ENCODE peak calls at places on chromosomes 2 and 18, in ten cellular contexts. I, E, X, L, W, D, S, M, P and R are unnamed samples.

GRCh38 chr2:151238527-151239487 is 22.9 kb downstream of the RBM43 start:
- DNase-seq in I (peak), E (peak), X (peak), L (no peak), W (peak), D (peak), S (peak), M (peak), P (peak), R (peak)

GRCh38 chr2:171952276-171952675 is 30.0 kb downstream of the HAT1 start:
- DNase-seq in I (no peak), E (no peak), X (no peak), L (no peak), W (no peak), D (no peak), S (no peak), M (no peak), P (no peak), R (no peak)

GRCh38 chr2:241559489-241560180 is 1.1 kb downstream of the BOK start:
- DNase-seq in I (no peak), E (no peak), X (peak), L (no peak), W (no peak), D (no peak), S (peak), M (peak), P (no peak), R (no peak)

GRCh38 chr2:26649322-26649721 is 8.2 kb upstream of the CIB4 start:
- DNase-seq in I (no peak), E (no peak), X (peak), L (no peak), W (peak), D (no peak), S (no peak), M (no peak), P (no peak), R (peak)

GRCh38 chr2:163401481-163401880 is 334.3 kb downstream of the FIGN start:
- DNase-seq in I (no peak), E (no peak), X (no peak), L (no peak), W (no peak), D (no peak), S (peak), M (peak), P (no peak), R (no peak)

GRCh38 chr2:54471221-54471711 is 15.1 kb downstream of the SPTBN1 start:
- DNase-seq in I (no peak), E (peak), X (no peak), L (peak), W (peak), D (peak), S (peak), M (peak), P (peak), R (no peak)

GRCh38 chr2:120354935-120355845 is 9.3 kb downstream of the INHBB start:
- DNase-seq in I (no peak), E (no peak), X (no peak), L (no peak), W (no peak), D (no peak), S (no peak), M (no peak), P (no peak), R (no peak)

GRCh38 chr2:106053116-106053515 is 141.0 kb downstream of the UXS1 start:
- DNase-seq in I (no peak), E (no peak), X (no peak), L (peak), W (no peak), D (no peak), S (peak), M (peak), P (no peak), R (no peak)

GRCh38 chr2:4673025-4673489 is 969.7 kb downstream of the DCDC2C start:
- DNase-seq in I (no peak), E (no peak), X (no peak), L (no peak), W (peak), D (no peak), S (no peak), M (no peak), P (no peak), R (no peak)

GRCh38 chr2:219165058-219165930 is 4.5 kb downstream of the SLC23A3 start:
- DNase-seq in I (no peak), E (no peak), X (no peak), L (no peak), W (no peak), D (no peak), S (no peak), M (no peak), P (no peak), R (no peak)

GRCh38 chr2:209114588-209114987 is 309.3 kb upstream of the MAP2 start:
- DNase-seq in I (no peak), E (no peak), X (no peak), L (no peak), W (no peak), D (no peak), S (no peak), M (no peak), P (no peak), R (no peak)

GRCh38 chr2:121066526-121066925 is 218.5 kb downstream of the TFCP2L1 start:
- DNase-seq in I (no peak), E (no peak), X (peak), L (no peak), W (no peak), D (no peak), S (no peak), M (no peak), P (no peak), R (no peak)

GRCh38 chr2:216011320-216011849 is 2.0 kb downstream of the MREG start:
- DNase-seq in I (no peak), E (no peak), X (no peak), L (no peak), W (no peak), D (no peak), S (no peak), M (no peak), P (no peak), R (no peak)

GRCh38 chr2:63692002-63692606 is 103.3 kb downstream of the MDH1 start:
- DNase-seq in I (no peak), E (peak), X (no peak), L (peak), W (peak), D (peak), S (peak), M (peak), P (no peak), R (no peak)

GRCh38 chr2:72985136-72985535 is 67.8 kb downstream of the EMX1 start:
- DNase-seq in I (peak), E (no peak), X (no peak), L (no peak), W (no peak), D (no peak), S (no peak), M (no peak), P (no peak), R (no peak)

GRCh38 chr2:66478729-66479316 is 43.9 kb downstream of the MEIS1 start:
- DNase-seq in I (no peak), E (no peak), X (no peak), L (no peak), W (no peak), D (no peak), S (no peak), M (no peak), P (no peak), R (no peak)

GRCh38 chr18:12373032-12373770 is 3.8 kb downstream of the AFG3L2 start:
- DNase-seq in I (no peak), E (no peak), X (no peak), L (no peak), W (no peak), D (no peak), S (no peak), M (peak), P (no peak), R (no peak)

GRCh38 chr18:31373641-31374040 is 2.9 kb upstream of the DSG4 start:
- DNase-seq in I (no peak), E (no peak), X (no peak), L (no peak), W (no peak), D (no peak), S (no peak), M (no peak), P (no peak), R (no peak)

GRCh38 chr2:6442252-6442651 is 423.5 kb downstream of the CMPK2 start:
- DNase-seq in I (no peak), E (no peak), X (no peak), L (no peak), W (no peak), D (peak), S (no peak), M (no peak), P (no peak), R (no peak)

DNA sequence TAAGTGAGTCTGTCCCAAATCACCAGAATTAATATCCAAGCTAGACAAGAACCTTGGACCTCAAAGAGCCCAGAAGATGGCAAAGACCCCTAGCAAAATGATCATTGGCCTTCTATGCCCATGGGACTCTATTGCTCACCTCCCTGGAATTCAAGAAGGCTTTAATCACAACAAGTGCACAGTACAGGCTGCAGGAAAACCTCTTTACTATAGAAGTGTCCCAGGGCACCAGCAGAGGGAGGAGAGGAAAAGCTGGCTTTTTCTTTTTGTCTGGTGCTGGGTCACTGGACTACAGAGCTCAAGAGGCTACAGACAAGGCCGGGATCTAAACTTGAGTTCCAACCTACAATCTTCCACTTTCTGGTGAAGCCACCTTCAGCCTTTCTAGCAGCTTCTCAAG is 88.3 kb upstream of the PPP1CB start:
- DNase-seq in I (no peak), E (no peak), X (no peak), L (no peak), W (no peak), D (no peak), S (peak), M (peak), P (no peak), R (no peak)
- TF ChIP-seq CTCF in I (peak), E (no peak), X (peak), L (peak), W (peak), D (no peak), S (peak), M (peak), P (no peak), R (peak)

GRCh38 chr2:195659114-195659513 is 2.1 kb downstream of the SLC39A10 start:
- DNase-seq in I (no peak), E (no peak), X (no peak), L (no peak), W (no peak), D (peak), S (peak), M (peak), P (no peak), R (no peak)

GRCh38 chr2:195658541-195658890 is 1.5 kb downstream of the SLC39A10 start:
- DNase-seq in I (no peak), E (no peak), X (no peak), L (peak), W (peak), D (no peak), S (peak), M (peak), P (no peak), R (no peak)

GRCh38 chr2:195656131-195656858 is 731 bp upstream of the SLC39A10 start:
- DNase-seq in I (no peak), E (no peak), X (no peak), L (no peak), W (no peak), D (no peak), S (no peak), M (no peak), P (no peak), R (no peak)

GRCh38 chr2:195657634-195658540 is 861 bp downstream of the SLC39A10 start:
- DNase-seq in I (peak), E (peak), X (peak), L (peak), W (peak), D (peak), S (peak), M (peak), P (no peak), R (peak)

DNA sequence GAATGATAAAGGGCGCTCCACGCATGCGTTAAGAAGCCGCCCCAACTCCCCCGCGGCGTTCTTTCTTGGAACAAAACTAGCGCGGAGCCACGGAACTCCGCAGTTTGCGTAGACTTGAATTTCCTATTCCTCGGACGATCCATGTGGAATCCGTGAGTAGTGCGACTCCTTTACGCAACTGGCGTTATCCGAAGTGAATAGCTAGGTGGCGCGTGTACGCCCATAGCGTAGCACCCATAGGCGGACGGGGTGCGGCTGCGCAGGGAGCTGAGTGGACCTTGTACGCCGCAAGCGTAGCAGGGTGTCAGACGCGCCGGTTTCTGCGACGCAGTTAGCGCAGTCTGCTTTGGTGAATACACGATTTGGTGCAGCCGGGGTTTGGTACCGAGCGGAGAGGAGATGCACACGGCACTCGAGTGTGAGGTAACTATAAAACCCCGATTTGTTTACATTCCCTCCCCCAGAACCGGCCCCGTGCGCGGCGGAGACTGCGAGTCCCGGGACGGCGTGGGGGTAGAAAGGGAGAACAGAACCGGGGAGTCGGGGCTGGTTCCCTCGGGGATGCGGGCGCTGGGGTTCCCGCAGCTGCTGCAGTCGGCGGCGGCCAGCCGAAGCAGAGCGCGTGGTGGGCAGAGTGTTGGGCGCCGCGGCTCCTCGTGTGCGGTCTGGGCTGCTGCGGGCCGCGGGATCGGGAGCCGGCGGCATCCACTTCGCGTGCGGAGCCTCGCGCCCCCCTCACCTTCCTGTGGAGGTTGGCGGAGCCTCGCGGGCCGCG is at the start of gene SLC39A10:
- DNase-seq in I (peak), E (peak), X (peak), L (peak), W (peak), D (peak), S (peak), M (peak), P (peak), R (peak)
- TF ChIP-seq CTCF in I (no peak), E (peak), X (no peak), L (no peak), W (no peak), D (peak), S (no peak), M (no peak), P (no peak), R (no peak)

DNA sequence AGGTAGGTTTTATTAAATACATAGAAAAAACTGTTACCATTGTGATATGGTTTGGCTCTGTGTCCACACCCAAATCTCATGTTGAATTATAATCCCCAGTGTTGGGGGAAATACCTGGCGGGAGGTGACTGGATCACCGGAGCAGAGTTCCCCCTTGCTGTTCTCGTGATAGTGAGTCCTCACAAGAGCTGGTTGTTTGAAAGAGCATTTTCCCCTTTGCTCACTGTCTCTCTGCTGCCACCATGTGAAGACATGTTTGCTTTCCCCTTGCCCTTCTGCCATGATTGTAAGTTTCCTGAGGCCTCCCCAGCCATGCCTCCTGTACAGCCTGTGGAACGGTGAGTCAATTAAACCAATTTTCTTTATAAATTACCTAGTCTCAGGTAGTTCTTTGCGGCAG is 352.7 kb upstream of the SLC39A10 start:
- DNase-seq in I (no peak), E (no peak), X (peak), L (no peak), W (peak), D (peak), S (peak), M (peak), P (no peak), R (no peak)
- TF ChIP-seq CTCF in I (no peak), E (peak), X (peak), L (peak), W (peak), D (peak), S (peak), M (peak), P (peak), R (no peak)

GRCh38 chr2:235279965-235280364 is 213.9 kb upstream of the AGAP1 start:
- DNase-seq in I (no peak), E (no peak), X (no peak), L (no peak), W (no peak), D (no peak), S (no peak), M (no peak), P (no peak), R (no peak)
- TF ChIP-seq CTCF in I (no peak), E (no peak), X (no peak), L (no peak), W (no peak), D (no peak), S (no peak), M (no peak), P (no peak), R (no peak)